ENCODE peak calls at places on chromosomes 3 and 15, in five cellular contexts. One of them, this sample, is unnamed.

GRCh38 chr3:106332884-106333283 is 464.1 kb upstream of the CBLB start:
- DNase-seq in HL-60: no peak
- DNase-seq in glutamatergic neuron: no peak
- DNase-seq in lung: no peak
- DNase-seq in GM03348: no peak
- DNase-seq in this sample: no peak

GRCh38 chr3:133629146-133629545 is 32.6 kb downstream of the TOPBP1 start:
- DNase-seq in lung: no peak
- DNase-seq in GM03348: no peak
- DNase-seq in glutamatergic neuron: no peak
- DNase-seq in HL-60: no peak
- DNase-seq in this sample: no peak

GRCh38 chr3:23055733-23056376 is 147.3 kb upstream of the UBE2E2 start:
- DNase-seq in glutamatergic neuron: no peak
- DNase-seq in GM03348: peak; percentile 75
- DNase-seq in HL-60: no peak
- DNase-seq in lung: no peak
- DNase-seq in this sample: no peak

GRCh38 chr3:25895443-25895842 is 105.6 kb downstream of the OXSM start:
- DNase-seq in glutamatergic neuron: no peak
- DNase-seq in HL-60: no peak
- DNase-seq in lung: no peak
- DNase-seq in GM03348: peak; percentile 7
- DNase-seq in this sample: no peak

GRCh38 chr3:45965281-45966052 is 22.2 kb downstream of the CXCR6 start:
- DNase-seq in lung: no peak
- DNase-seq in HL-60: no peak
- DNase-seq in glutamatergic neuron: no peak
- DNase-seq in GM03348: no peak
- DNase-seq in this sample: no peak

GRCh38 chr15:48244923-48245322 is 38.8 kb downstream of the SLC12A1 start:
- DNase-seq in HL-60: no peak
- DNase-seq in lung: no peak
- DNase-seq in glutamatergic neuron: no peak
- DNase-seq in GM03348: peak; percentile 23
- DNase-seq in this sample: no peak

GRCh38 chr3:162544246-162544645 is 1047.6 kb downstream of the OTOL1 start:
- DNase-seq in glutamatergic neuron: no peak
- DNase-seq in lung: no peak
- DNase-seq in GM03348: no peak
- DNase-seq in HL-60: no peak
- DNase-seq in this sample: no peak

GRCh38 chr15:36372968-36373367 is 206.5 kb upstream of the CDIN1 start:
- DNase-seq in GM03348: no peak
- DNase-seq in lung: no peak
- DNase-seq in HL-60: no peak
- DNase-seq in glutamatergic neuron: no peak
- DNase-seq in this sample: no peak

GRCh38 chr3:56269755-56270154 is 198.5 kb downstream of the ERC2 start:
- DNase-seq in lung: no peak
- DNase-seq in HL-60: no peak
- DNase-seq in glutamatergic neuron: no peak
- DNase-seq in GM03348: peak; percentile 10
- DNase-seq in this sample: no peak

GRCh38 chr15:62291262-62291661 is 126.2 kb upstream of the C2CD4B start:
- DNase-seq in GM03348: no peak
- DNase-seq in HL-60: no peak
- DNase-seq in lung: no peak
- DNase-seq in glutamatergic neuron: no peak
- DNase-seq in this sample: no peak

GRCh38 chr15:78243491-78243941 is 9.2 kb upstream of the ACSBG1 start:
- DNase-seq in glutamatergic neuron: no peak
- DNase-seq in HL-60: no peak
- DNase-seq in lung: no peak
- DNase-seq in GM03348: no peak
- DNase-seq in this sample: peak; percentile 64

GRCh38 chr3:38205472-38205805 is 40.1 kb downstream of the OXSR1 start:
- DNase-seq in GM03348: no peak
- DNase-seq in HL-60: no peak
- DNase-seq in glutamatergic neuron: no peak
- DNase-seq in lung: no peak
- DNase-seq in this sample: no peak

GRCh38 chr3:2967851-2968250 is 142.3 kb downstream of the IL5RA start:
- DNase-seq in HL-60: no peak
- DNase-seq in GM03348: no peak
- DNase-seq in lung: no peak
- DNase-seq in glutamatergic neuron: no peak
- DNase-seq in this sample: no peak

GRCh38 chr15:47466357-47466756 is 250.9 kb upstream of the SEMA6D start:
- DNase-seq in lung: no peak
- DNase-seq in glutamatergic neuron: no peak
- DNase-seq in HL-60: no peak
- DNase-seq in GM03348: peak; percentile 6
- DNase-seq in this sample: no peak

GRCh38 chr15:40053234-40054055 is 14.5 kb upstream of the SRP14 start:
- DNase-seq in glutamatergic neuron: no peak
- DNase-seq in lung: no peak
- DNase-seq in HL-60: no peak
- DNase-seq in GM03348: no peak
- DNase-seq in this sample: no peak

GRCh38 chr3:32392530-32393302 is 1.1 kb downstream of the CMTM7 start:
- DNase-seq in lung: peak; percentile 56
- DNase-seq in HL-60: no peak
- DNase-seq in GM03348: peak; percentile 79
- DNase-seq in glutamatergic neuron: no peak
- DNase-seq in this sample: peak; percentile 71

GRCh38 chr15:69060744-69061143 is 46.2 kb downstream of the NOX5 start:
- DNase-seq in glutamatergic neuron: no peak
- DNase-seq in HL-60: no peak
- DNase-seq in lung: no peak
- DNase-seq in GM03348: no peak
- DNase-seq in this sample: no peak

GRCh38 chr3:148866261-148866660 is 1.2 kb downstream of the CPA3 start:
- DNase-seq in GM03348: peak; percentile 20
- DNase-seq in HL-60: no peak
- DNase-seq in lung: no peak
- DNase-seq in glutamatergic neuron: no peak
- DNase-seq in this sample: no peak

GRCh38 chr3:107942244-107942643 is 148.6 kb downstream of the CD47 start:
- DNase-seq in glutamatergic neuron: no peak
- DNase-seq in HL-60: no peak
- DNase-seq in GM03348: no peak
- DNase-seq in lung: no peak
- DNase-seq in this sample: no peak

GRCh38 chr3:129119365-129120100 is 2.1 kb downstream of the RAB43 start:
- DNase-seq in lung: peak; percentile 36
- DNase-seq in glutamatergic neuron: no peak
- DNase-seq in HL-60: peak; percentile 44
- DNase-seq in GM03348: no peak
- DNase-seq in this sample: no peak

This sample was measured in heart left ventricle.